ENCODE peak calls at places on chromosomes 13 and 19, in seven cellular contexts. One of them, this sample, is unnamed.

GRCh38 chr19:15300533-15301194 is 31.7 kb downstream of the BRD4 start:
- DNase-seq in germinal center: no peak
- DNase-seq in activated naive CD8-positive, alpha-beta T cell treated with anti-CD3 and anti-CD28 coated beads, Interleukin-2, amount 50 U/mL, for 24 hours: no peak
- DNase-seq in hepatocyte: no peak
- DNase-seq in AG04450: peak
- DNase-seq in stimulated activated CD4-positive, alpha-beta T cell treated with anti-CD3 and anti-CD28 coated beads, Interleukin-1b, Interleukin-23, amount 100 ng/mL, for 1 hour: no peak
- DNase-seq in H7: no peak
- DNase-seq in this sample: no peak

GRCh38 chr13:103299079-103299478 is 232.9 kb upstream of the SLC10A2 start:
- DNase-seq in germinal center: no peak
- DNase-seq in activated naive CD8-positive, alpha-beta T cell treated with anti-CD3 and anti-CD28 coated beads, Interleukin-2, amount 50 U/mL, for 24 hours: no peak
- DNase-seq in hepatocyte: peak
- DNase-seq in AG04450: no peak
- DNase-seq in stimulated activated CD4-positive, alpha-beta T cell treated with anti-CD3 and anti-CD28 coated beads, Interleukin-1b, Interleukin-23, amount 100 ng/mL, for 1 hour: no peak
- DNase-seq in H7: peak
- DNase-seq in this sample: no peak

GRCh38 chr13:113064534-113065405 is 40.8 kb upstream of the F7 start:
- DNase-seq in germinal center: no peak
- DNase-seq in activated naive CD8-positive, alpha-beta T cell treated with anti-CD3 and anti-CD28 coated beads, Interleukin-2, amount 50 U/mL, for 24 hours: no peak
- DNase-seq in hepatocyte: no peak
- DNase-seq in AG04450: no peak
- DNase-seq in stimulated activated CD4-positive, alpha-beta T cell treated with anti-CD3 and anti-CD28 coated beads, Interleukin-1b, Interleukin-23, amount 100 ng/mL, for 1 hour: no peak
- DNase-seq in H7: no peak
- DNase-seq in this sample: no peak

GRCh38 chr19:33406521-33407139 is 33.1 kb downstream of the CEBPG start:
- DNase-seq in germinal center: peak
- DNase-seq in activated naive CD8-positive, alpha-beta T cell treated with anti-CD3 and anti-CD28 coated beads, Interleukin-2, amount 50 U/mL, for 24 hours: peak
- DNase-seq in hepatocyte: peak
- DNase-seq in AG04450: no peak
- DNase-seq in stimulated activated CD4-positive, alpha-beta T cell treated with anti-CD3 and anti-CD28 coated beads, Interleukin-1b, Interleukin-23, amount 100 ng/mL, for 1 hour: peak
- DNase-seq in H7: peak
- DNase-seq in this sample: peak

GRCh38 chr19:45376045-45376724 is 5.8 kb upstream of the ERCC2 start:
- DNase-seq in germinal center: no peak
- DNase-seq in activated naive CD8-positive, alpha-beta T cell treated with anti-CD3 and anti-CD28 coated beads, Interleukin-2, amount 50 U/mL, for 24 hours: no peak
- DNase-seq in hepatocyte: peak
- DNase-seq in AG04450: peak
- DNase-seq in stimulated activated CD4-positive, alpha-beta T cell treated with anti-CD3 and anti-CD28 coated beads, Interleukin-1b, Interleukin-23, amount 100 ng/mL, for 1 hour: no peak
- DNase-seq in H7: peak
- DNase-seq in this sample: no peak

GRCh38 chr13:20137875-20138274 is 23.0 kb downstream of the GJA3 start:
- DNase-seq in germinal center: no peak
- DNase-seq in activated naive CD8-positive, alpha-beta T cell treated with anti-CD3 and anti-CD28 coated beads, Interleukin-2, amount 50 U/mL, for 24 hours: no peak
- DNase-seq in hepatocyte: no peak
- DNase-seq in AG04450: no peak
- DNase-seq in stimulated activated CD4-positive, alpha-beta T cell treated with anti-CD3 and anti-CD28 coated beads, Interleukin-1b, Interleukin-23, amount 100 ng/mL, for 1 hour: no peak
- DNase-seq in H7: no peak
- DNase-seq in this sample: no peak

GRCh38 chr13:21909331-21909730 is 238.5 kb downstream of the FGF9 start:
- DNase-seq in germinal center: no peak
- DNase-seq in activated naive CD8-positive, alpha-beta T cell treated with anti-CD3 and anti-CD28 coated beads, Interleukin-2, amount 50 U/mL, for 24 hours: no peak
- DNase-seq in hepatocyte: no peak
- DNase-seq in AG04450: no peak
- DNase-seq in stimulated activated CD4-positive, alpha-beta T cell treated with anti-CD3 and anti-CD28 coated beads, Interleukin-1b, Interleukin-23, amount 100 ng/mL, for 1 hour: no peak
- DNase-seq in H7: no peak
- DNase-seq in this sample: no peak

GRCh38 chr19:49570138-49570856 is 10.1 kb downstream of the NOSIP start:
- DNase-seq in germinal center: peak
- DNase-seq in activated naive CD8-positive, alpha-beta T cell treated with anti-CD3 and anti-CD28 coated beads, Interleukin-2, amount 50 U/mL, for 24 hours: peak
- DNase-seq in hepatocyte: peak
- DNase-seq in AG04450: peak
- DNase-seq in stimulated activated CD4-positive, alpha-beta T cell treated with anti-CD3 and anti-CD28 coated beads, Interleukin-1b, Interleukin-23, amount 100 ng/mL, for 1 hour: no peak
- DNase-seq in H7: peak
- DNase-seq in this sample: peak

GRCh38 chr19:29845576-29846176 is 33.9 kb downstream of the CCNE1 start:
- DNase-seq in germinal center: peak
- DNase-seq in activated naive CD8-positive, alpha-beta T cell treated with anti-CD3 and anti-CD28 coated beads, Interleukin-2, amount 50 U/mL, for 24 hours: peak
- DNase-seq in hepatocyte: peak
- DNase-seq in AG04450: no peak
- DNase-seq in stimulated activated CD4-positive, alpha-beta T cell treated with anti-CD3 and anti-CD28 coated beads, Interleukin-1b, Interleukin-23, amount 100 ng/mL, for 1 hour: no peak
- DNase-seq in H7: peak
- DNase-seq in this sample: peak

GRCh38 chr13:47933688-47934011 is 67.4 kb downstream of the SUCLA2 start:
- DNase-seq in germinal center: no peak
- DNase-seq in activated naive CD8-positive, alpha-beta T cell treated with anti-CD3 and anti-CD28 coated beads, Interleukin-2, amount 50 U/mL, for 24 hours: no peak
- DNase-seq in hepatocyte: no peak
- DNase-seq in AG04450: no peak
- DNase-seq in stimulated activated CD4-positive, alpha-beta T cell treated with anti-CD3 and anti-CD28 coated beads, Interleukin-1b, Interleukin-23, amount 100 ng/mL, for 1 hour: no peak
- DNase-seq in H7: no peak
- DNase-seq in this sample: no peak

GRCh38 chr13:78934336-78934735 is 275.4 kb upstream of the OBI1 start:
- DNase-seq in germinal center: no peak
- DNase-seq in activated naive CD8-positive, alpha-beta T cell treated with anti-CD3 and anti-CD28 coated beads, Interleukin-2, amount 50 U/mL, for 24 hours: no peak
- DNase-seq in hepatocyte: no peak
- DNase-seq in AG04450: no peak
- DNase-seq in stimulated activated CD4-positive, alpha-beta T cell treated with anti-CD3 and anti-CD28 coated beads, Interleukin-1b, Interleukin-23, amount 100 ng/mL, for 1 hour: no peak
- DNase-seq in H7: peak
- DNase-seq in this sample: no peak

GRCh38 chr13:109900723-109901122 is 114.3 kb upstream of the IRS2 start:
- DNase-seq in germinal center: no peak
- DNase-seq in activated naive CD8-positive, alpha-beta T cell treated with anti-CD3 and anti-CD28 coated beads, Interleukin-2, amount 50 U/mL, for 24 hours: no peak
- DNase-seq in hepatocyte: no peak
- DNase-seq in AG04450: no peak
- DNase-seq in stimulated activated CD4-positive, alpha-beta T cell treated with anti-CD3 and anti-CD28 coated beads, Interleukin-1b, Interleukin-23, amount 100 ng/mL, for 1 hour: no peak
- DNase-seq in H7: no peak
- DNase-seq in this sample: no peak

GRCh38 chr13:109666656-109667448 is 119.5 kb downstream of the IRS2 start:
- DNase-seq in germinal center: no peak
- DNase-seq in activated naive CD8-positive, alpha-beta T cell treated with anti-CD3 and anti-CD28 coated beads, Interleukin-2, amount 50 U/mL, for 24 hours: no peak
- DNase-seq in hepatocyte: no peak
- DNase-seq in AG04450: no peak
- DNase-seq in stimulated activated CD4-positive, alpha-beta T cell treated with anti-CD3 and anti-CD28 coated beads, Interleukin-1b, Interleukin-23, amount 100 ng/mL, for 1 hour: no peak
- DNase-seq in H7: no peak
- DNase-seq in this sample: no peak

GRCh38 chr13:36880961-36881360 is 39.1 kb downstream of the SMAD9 start:
- DNase-seq in germinal center: no peak
- DNase-seq in activated naive CD8-positive, alpha-beta T cell treated with anti-CD3 and anti-CD28 coated beads, Interleukin-2, amount 50 U/mL, for 24 hours: no peak
- DNase-seq in hepatocyte: no peak
- DNase-seq in AG04450: no peak
- DNase-seq in stimulated activated CD4-positive, alpha-beta T cell treated with anti-CD3 and anti-CD28 coated beads, Interleukin-1b, Interleukin-23, amount 100 ng/mL, for 1 hour: no peak
- DNase-seq in H7: no peak
- DNase-seq in this sample: no peak

GRCh38 chr13:114110091-114110829 is 22.2 kb downstream of the RASA3 start:
- DNase-seq in germinal center: peak
- DNase-seq in activated naive CD8-positive, alpha-beta T cell treated with anti-CD3 and anti-CD28 coated beads, Interleukin-2, amount 50 U/mL, for 24 hours: peak
- DNase-seq in hepatocyte: no peak
- DNase-seq in AG04450: no peak
- DNase-seq in stimulated activated CD4-positive, alpha-beta T cell treated with anti-CD3 and anti-CD28 coated beads, Interleukin-1b, Interleukin-23, amount 100 ng/mL, for 1 hour: no peak
- DNase-seq in H7: peak
- DNase-seq in this sample: no peak

GRCh38 chr13:91196958-91197357 is 150.5 kb upstream of the MIR17HG start:
- DNase-seq in germinal center: no peak
- DNase-seq in activated naive CD8-positive, alpha-beta T cell treated with anti-CD3 and anti-CD28 coated beads, Interleukin-2, amount 50 U/mL, for 24 hours: no peak
- DNase-seq in hepatocyte: no peak
- DNase-seq in AG04450: no peak
- DNase-seq in stimulated activated CD4-positive, alpha-beta T cell treated with anti-CD3 and anti-CD28 coated beads, Interleukin-1b, Interleukin-23, amount 100 ng/mL, for 1 hour: no peak
- DNase-seq in H7: no peak
- DNase-seq in this sample: no peak

GRCh38 chr19:46660008-46660517 is 919 bp downstream of the DACT3 start:
- DNase-seq in germinal center: no peak
- DNase-seq in activated naive CD8-positive, alpha-beta T cell treated with anti-CD3 and anti-CD28 coated beads, Interleukin-2, amount 50 U/mL, for 24 hours: no peak
- DNase-seq in hepatocyte: peak
- DNase-seq in AG04450: no peak
- DNase-seq in stimulated activated CD4-positive, alpha-beta T cell treated with anti-CD3 and anti-CD28 coated beads, Interleukin-1b, Interleukin-23, amount 100 ng/mL, for 1 hour: no peak
- DNase-seq in H7: peak
- DNase-seq in this sample: peak

GRCh38 chr19:35318679-35319448 is 10.1 kb upstream of the CD22 start:
- DNase-seq in germinal center: no peak
- DNase-seq in activated naive CD8-positive, alpha-beta T cell treated with anti-CD3 and anti-CD28 coated beads, Interleukin-2, amount 50 U/mL, for 24 hours: peak
- DNase-seq in hepatocyte: no peak
- DNase-seq in AG04450: no peak
- DNase-seq in stimulated activated CD4-positive, alpha-beta T cell treated with anti-CD3 and anti-CD28 coated beads, Interleukin-1b, Interleukin-23, amount 100 ng/mL, for 1 hour: no peak
- DNase-seq in H7: no peak
- DNase-seq in this sample: no peak

GRCh38 chr13:61728468-61728867 is 312.8 kb upstream of the PCDH20 start:
- DNase-seq in germinal center: no peak
- DNase-seq in activated naive CD8-positive, alpha-beta T cell treated with anti-CD3 and anti-CD28 coated beads, Interleukin-2, amount 50 U/mL, for 24 hours: no peak
- DNase-seq in hepatocyte: peak
- DNase-seq in AG04450: no peak
- DNase-seq in stimulated activated CD4-positive, alpha-beta T cell treated with anti-CD3 and anti-CD28 coated beads, Interleukin-1b, Interleukin-23, amount 100 ng/mL, for 1 hour: no peak
- DNase-seq in H7: no peak
- DNase-seq in this sample: no peak

GRCh38 chr13:43895940-43896339 is 16.2 kb downstream of the LACC1 start:
- DNase-seq in germinal center: no peak
- DNase-seq in activated naive CD8-positive, alpha-beta T cell treated with anti-CD3 and anti-CD28 coated beads, Interleukin-2, amount 50 U/mL, for 24 hours: no peak
- DNase-seq in hepatocyte: no peak
- DNase-seq in AG04450: peak
- DNase-seq in stimulated activated CD4-positive, alpha-beta T cell treated with anti-CD3 and anti-CD28 coated beads, Interleukin-1b, Interleukin-23, amount 100 ng/mL, for 1 hour: no peak
- DNase-seq in H7: no peak
- DNase-seq in this sample: no peak

GRCh38 chr19:8655340-8655709 is 24.9 kb downstream of the NFILZ start:
- DNase-seq in germinal center: no peak
- DNase-seq in activated naive CD8-positive, alpha-beta T cell treated with anti-CD3 and anti-CD28 coated beads, Interleukin-2, amount 50 U/mL, for 24 hours: peak
- DNase-seq in hepatocyte: no peak
- DNase-seq in AG04450: no peak
- DNase-seq in stimulated activated CD4-positive, alpha-beta T cell treated with anti-CD3 and anti-CD28 coated beads, Interleukin-1b, Interleukin-23, amount 100 ng/mL, for 1 hour: no peak
- DNase-seq in H7: peak
- DNase-seq in this sample: no peak

GRCh38 chr19:40609561-40610395 is 8.6 kb downstream of the LTBP4 start:
- DNase-seq in germinal center: peak
- DNase-seq in activated naive CD8-positive, alpha-beta T cell treated with anti-CD3 and anti-CD28 coated beads, Interleukin-2, amount 50 U/mL, for 24 hours: peak
- DNase-seq in hepatocyte: peak
- DNase-seq in AG04450: no peak
- DNase-seq in stimulated activated CD4-positive, alpha-beta T cell treated with anti-CD3 and anti-CD28 coated beads, Interleukin-1b, Interleukin-23, amount 100 ng/mL, for 1 hour: peak
- DNase-seq in H7: peak
- DNase-seq in this sample: peak

GRCh38 chr13:45670481-45670880 is 31.6 kb upstream of the CBY2 start:
- DNase-seq in germinal center: no peak
- DNase-seq in activated naive CD8-positive, alpha-beta T cell treated with anti-CD3 and anti-CD28 coated beads, Interleukin-2, amount 50 U/mL, for 24 hours: no peak
- DNase-seq in hepatocyte: no peak
- DNase-seq in AG04450: no peak
- DNase-seq in stimulated activated CD4-positive, alpha-beta T cell treated with anti-CD3 and anti-CD28 coated beads, Interleukin-1b, Interleukin-23, amount 100 ng/mL, for 1 hour: no peak
- DNase-seq in H7: no peak
- DNase-seq in this sample: no peak

GRCh38 chr19:51394045-51394836 is 3.9 kb upstream of the C19orf84 start:
- DNase-seq in germinal center: peak
- DNase-seq in activated naive CD8-positive, alpha-beta T cell treated with anti-CD3 and anti-CD28 coated beads, Interleukin-2, amount 50 U/mL, for 24 hours: peak
- DNase-seq in hepatocyte: peak
- DNase-seq in AG04450: peak
- DNase-seq in stimulated activated CD4-positive, alpha-beta T cell treated with anti-CD3 and anti-CD28 coated beads, Interleukin-1b, Interleukin-23, amount 100 ng/mL, for 1 hour: peak
- DNase-seq in H7: peak
- DNase-seq in this sample: peak

GRCh38 chr19:9014809-9015208 is 4.6 kb upstream of the MUC16 start:
- DNase-seq in germinal center: no peak
- DNase-seq in activated naive CD8-positive, alpha-beta T cell treated with anti-CD3 and anti-CD28 coated beads, Interleukin-2, amount 50 U/mL, for 24 hours: no peak
- DNase-seq in hepatocyte: no peak
- DNase-seq in AG04450: no peak
- DNase-seq in stimulated activated CD4-positive, alpha-beta T cell treated with anti-CD3 and anti-CD28 coated beads, Interleukin-1b, Interleukin-23, amount 100 ng/mL, for 1 hour: no peak
- DNase-seq in H7: no peak
- DNase-seq in this sample: no peak

GRCh38 chr13:47672245-47672975 is 328.7 kb downstream of the SUCLA2 start:
- DNase-seq in germinal center: no peak
- DNase-seq in activated naive CD8-positive, alpha-beta T cell treated with anti-CD3 and anti-CD28 coated beads, Interleukin-2, amount 50 U/mL, for 24 hours: no peak
- DNase-seq in hepatocyte: no peak
- DNase-seq in AG04450: no peak
- DNase-seq in stimulated activated CD4-positive, alpha-beta T cell treated with anti-CD3 and anti-CD28 coated beads, Interleukin-1b, Interleukin-23, amount 100 ng/mL, for 1 hour: no peak
- DNase-seq in H7: no peak
- DNase-seq in this sample: no peak

GRCh38 chr13:80235131-80235530 is 105.8 kb downstream of the SPRY2 start:
- DNase-seq in germinal center: no peak
- DNase-seq in activated naive CD8-positive, alpha-beta T cell treated with anti-CD3 and anti-CD28 coated beads, Interleukin-2, amount 50 U/mL, for 24 hours: no peak
- DNase-seq in hepatocyte: peak
- DNase-seq in AG04450: no peak
- DNase-seq in stimulated activated CD4-positive, alpha-beta T cell treated with anti-CD3 and anti-CD28 coated beads, Interleukin-1b, Interleukin-23, amount 100 ng/mL, for 1 hour: no peak
- DNase-seq in H7: no peak
- DNase-seq in this sample: no peak

GRCh38 chr19:19304186-19304975 is 15.9 kb downstream of the SUGP1 start:
- DNase-seq in germinal center: no peak
- DNase-seq in activated naive CD8-positive, alpha-beta T cell treated with anti-CD3 and anti-CD28 coated beads, Interleukin-2, amount 50 U/mL, for 24 hours: no peak
- DNase-seq in hepatocyte: no peak
- DNase-seq in AG04450: no peak
- DNase-seq in stimulated activated CD4-positive, alpha-beta T cell treated with anti-CD3 and anti-CD28 coated beads, Interleukin-1b, Interleukin-23, amount 100 ng/mL, for 1 hour: no peak
- DNase-seq in H7: no peak
- DNase-seq in this sample: peak

This sample was measured in G401.